ENCODE peak calls at places on chromosomes 1 and 21, in seven cellular contexts. One of them, this sample, is unnamed.
A peak's percentile ranks its signal among the peaks of the same experiment; 100 is the strongest.

GRCh38 chr1:184425449-184426277 is 38.8 kb downstream of the C1orf21 start:
- DNase-seq in CD8-positive, alpha-beta T cell: no peak
- DNase-seq in CD8-positive, alpha-beta memory T cell: no peak
- DNase-seq in tibial nerve: no peak
- DNase-seq in sigmoid colon: no peak
- DNase-seq in H9: no peak
- DNase-seq in CD4-positive, alpha-beta T cell: no peak
- DNase-seq in this sample: no peak

GRCh38 chr1:31062867-31063380 is 2.6 kb downstream of the PUM1 start:
- DNase-seq in CD8-positive, alpha-beta T cell: no peak
- DNase-seq in sigmoid colon: no peak
- DNase-seq in tibial nerve: no peak
- DNase-seq in CD4-positive, alpha-beta T cell: no peak
- DNase-seq in H9: no peak
- DNase-seq in CD8-positive, alpha-beta memory T cell: no peak
- DNase-seq in this sample: no peak

GRCh38 chr1:23376890-23377811 is 7.5 kb upstream of the ZNF436 start:
- DNase-seq in CD8-positive, alpha-beta memory T cell: no peak
- DNase-seq in sigmoid colon: peak; percentile 88
- DNase-seq in H9: no peak
- DNase-seq in CD8-positive, alpha-beta T cell: no peak
- DNase-seq in CD4-positive, alpha-beta T cell: no peak
- DNase-seq in tibial nerve: no peak
- DNase-seq in this sample: no peak

GRCh38 chr1:65958561-65959350 is 166.1 kb downstream of the PDE4B start:
- DNase-seq in CD8-positive, alpha-beta T cell: no peak
- DNase-seq in tibial nerve: no peak
- DNase-seq in CD4-positive, alpha-beta T cell: peak; percentile 5
- DNase-seq in sigmoid colon: no peak
- DNase-seq in H9: no peak
- DNase-seq in CD8-positive, alpha-beta memory T cell: peak; percentile 47
- DNase-seq in this sample: no peak

GRCh38 chr1:2548068-2548589 is 8.0 kb upstream of the TNFRSF14 start:
- DNase-seq in CD8-positive, alpha-beta T cell: peak; percentile 77
- DNase-seq in sigmoid colon: peak; percentile 91
- DNase-seq in H9: peak; percentile 91
- DNase-seq in CD4-positive, alpha-beta T cell: peak; percentile 71
- DNase-seq in CD8-positive, alpha-beta memory T cell: peak; percentile 77
- DNase-seq in tibial nerve: peak; percentile 77
- DNase-seq in this sample: peak; percentile 74

GRCh38 chr1:159214149-159214760 is 9.6 kb downstream of the ACKR1 start:
- DNase-seq in CD8-positive, alpha-beta T cell: peak; percentile 19
- DNase-seq in H9: peak; percentile 55
- DNase-seq in CD4-positive, alpha-beta T cell: no peak
- DNase-seq in CD8-positive, alpha-beta memory T cell: peak; percentile 16
- DNase-seq in sigmoid colon: no peak
- DNase-seq in tibial nerve: peak; percentile 41
- DNase-seq in this sample: no peak

GRCh38 chr1:177914603-177915002 is 55.3 kb downstream of the SEC16B start:
- DNase-seq in tibial nerve: no peak
- DNase-seq in CD8-positive, alpha-beta memory T cell: no peak
- DNase-seq in CD4-positive, alpha-beta T cell: no peak
- DNase-seq in CD8-positive, alpha-beta T cell: no peak
- DNase-seq in H9: no peak
- DNase-seq in sigmoid colon: no peak
- DNase-seq in this sample: no peak

GRCh38 chr1:209662879-209663327 is 10.7 kb upstream of the LAMB3 start:
- DNase-seq in H9: no peak
- DNase-seq in CD4-positive, alpha-beta T cell: no peak
- DNase-seq in CD8-positive, alpha-beta memory T cell: no peak
- DNase-seq in sigmoid colon: no peak
- DNase-seq in tibial nerve: no peak
- DNase-seq in CD8-positive, alpha-beta T cell: no peak
- DNase-seq in this sample: no peak

GRCh38 chr1:21865943-21866628 is 54.0 kb downstream of the LDLRAD2 start:
- DNase-seq in sigmoid colon: no peak
- DNase-seq in CD4-positive, alpha-beta T cell: no peak
- DNase-seq in H9: peak; percentile 74
- DNase-seq in CD8-positive, alpha-beta T cell: no peak
- DNase-seq in tibial nerve: no peak
- DNase-seq in CD8-positive, alpha-beta memory T cell: no peak
- DNase-seq in this sample: no peak

GRCh38 chr1:31239653-31240241 is at the start of gene NKAIN1:
- DNase-seq in CD4-positive, alpha-beta T cell: no peak
- DNase-seq in CD8-positive, alpha-beta T cell: no peak
- DNase-seq in CD8-positive, alpha-beta memory T cell: no peak
- DNase-seq in tibial nerve: no peak
- DNase-seq in H9: peak; percentile 69
- DNase-seq in sigmoid colon: peak; percentile 33
- DNase-seq in this sample: no peak

GRCh38 chr1:77281491-77282186 is at the start of gene AK5:
- DNase-seq in sigmoid colon: no peak
- DNase-seq in CD4-positive, alpha-beta T cell: peak; percentile 25
- DNase-seq in CD8-positive, alpha-beta memory T cell: peak; percentile 25
- DNase-seq in CD8-positive, alpha-beta T cell: peak; percentile 13
- DNase-seq in tibial nerve: no peak
- DNase-seq in H9: peak; percentile 53
- DNase-seq in this sample: peak; percentile 36

GRCh38 chr1:77671836-77672235 is 10.6 kb downstream of the ZZZ3 start:
- DNase-seq in tibial nerve: no peak
- DNase-seq in H9: no peak
- DNase-seq in CD4-positive, alpha-beta T cell: no peak
- DNase-seq in CD8-positive, alpha-beta memory T cell: no peak
- DNase-seq in sigmoid colon: no peak
- DNase-seq in CD8-positive, alpha-beta T cell: no peak
- DNase-seq in this sample: peak; percentile 6

GRCh38 chr1:173255214-173255813 is 48.2 kb upstream of the TNFSF4 start:
- DNase-seq in tibial nerve: peak; percentile 8
- DNase-seq in sigmoid colon: no peak
- DNase-seq in CD4-positive, alpha-beta T cell: no peak
- DNase-seq in CD8-positive, alpha-beta memory T cell: no peak
- DNase-seq in H9: no peak
- DNase-seq in CD8-positive, alpha-beta T cell: no peak
- DNase-seq in this sample: no peak

GRCh38 chr1:47444578-47445465 is 7.0 kb downstream of the FOXD2 start:
- DNase-seq in CD8-positive, alpha-beta memory T cell: peak; percentile 26
- DNase-seq in CD4-positive, alpha-beta T cell: no peak
- DNase-seq in tibial nerve: no peak
- DNase-seq in CD8-positive, alpha-beta T cell: no peak
- DNase-seq in sigmoid colon: no peak
- DNase-seq in H9: peak; percentile 62
- DNase-seq in this sample: no peak

GRCh38 chr1:156246762-156247459 is 945 bp downstream of the PAQR6 start:
- DNase-seq in sigmoid colon: peak; percentile 74
- DNase-seq in tibial nerve: no peak
- DNase-seq in CD8-positive, alpha-beta T cell: no peak
- DNase-seq in CD4-positive, alpha-beta T cell: no peak
- DNase-seq in CD8-positive, alpha-beta memory T cell: no peak
- DNase-seq in H9: no peak
- DNase-seq in this sample: no peak

GRCh38 chr1:15322648-15323350 is 75.8 kb downstream of the FHAD1 start:
- DNase-seq in CD4-positive, alpha-beta T cell: no peak
- DNase-seq in CD8-positive, alpha-beta T cell: no peak
- DNase-seq in sigmoid colon: no peak
- DNase-seq in H9: no peak
- DNase-seq in CD8-positive, alpha-beta memory T cell: no peak
- DNase-seq in tibial nerve: no peak
- DNase-seq in this sample: no peak

GRCh38 chr1:64006276-64007051 is 197.0 kb upstream of the UBE2U start:
- DNase-seq in CD8-positive, alpha-beta T cell: no peak
- DNase-seq in CD8-positive, alpha-beta memory T cell: no peak
- DNase-seq in CD4-positive, alpha-beta T cell: no peak
- DNase-seq in tibial nerve: no peak
- DNase-seq in sigmoid colon: no peak
- DNase-seq in H9: no peak
- DNase-seq in this sample: no peak

GRCh38 chr1:246564839-246565750 is 966 bp downstream of the TFB2M start:
- DNase-seq in H9: no peak
- DNase-seq in sigmoid colon: no peak
- DNase-seq in CD8-positive, alpha-beta memory T cell: no peak
- DNase-seq in tibial nerve: no peak
- DNase-seq in CD8-positive, alpha-beta T cell: no peak
- DNase-seq in CD4-positive, alpha-beta T cell: no peak
- DNase-seq in this sample: no peak

GRCh38 chr1:116311756-116312691 is 61.0 kb upstream of the ATP1A1 start:
- DNase-seq in CD4-positive, alpha-beta T cell: no peak
- DNase-seq in sigmoid colon: no peak
- DNase-seq in tibial nerve: no peak
- DNase-seq in H9: no peak
- DNase-seq in CD8-positive, alpha-beta T cell: no peak
- DNase-seq in CD8-positive, alpha-beta memory T cell: no peak
- DNase-seq in this sample: peak; percentile 57

GRCh38 chr1:76763678-76764077 is 103.6 kb upstream of the ST6GALNAC5 start:
- DNase-seq in CD8-positive, alpha-beta T cell: no peak
- DNase-seq in sigmoid colon: no peak
- DNase-seq in H9: no peak
- DNase-seq in CD4-positive, alpha-beta T cell: no peak
- DNase-seq in tibial nerve: no peak
- DNase-seq in CD8-positive, alpha-beta memory T cell: no peak
- DNase-seq in this sample: no peak

DNA sequence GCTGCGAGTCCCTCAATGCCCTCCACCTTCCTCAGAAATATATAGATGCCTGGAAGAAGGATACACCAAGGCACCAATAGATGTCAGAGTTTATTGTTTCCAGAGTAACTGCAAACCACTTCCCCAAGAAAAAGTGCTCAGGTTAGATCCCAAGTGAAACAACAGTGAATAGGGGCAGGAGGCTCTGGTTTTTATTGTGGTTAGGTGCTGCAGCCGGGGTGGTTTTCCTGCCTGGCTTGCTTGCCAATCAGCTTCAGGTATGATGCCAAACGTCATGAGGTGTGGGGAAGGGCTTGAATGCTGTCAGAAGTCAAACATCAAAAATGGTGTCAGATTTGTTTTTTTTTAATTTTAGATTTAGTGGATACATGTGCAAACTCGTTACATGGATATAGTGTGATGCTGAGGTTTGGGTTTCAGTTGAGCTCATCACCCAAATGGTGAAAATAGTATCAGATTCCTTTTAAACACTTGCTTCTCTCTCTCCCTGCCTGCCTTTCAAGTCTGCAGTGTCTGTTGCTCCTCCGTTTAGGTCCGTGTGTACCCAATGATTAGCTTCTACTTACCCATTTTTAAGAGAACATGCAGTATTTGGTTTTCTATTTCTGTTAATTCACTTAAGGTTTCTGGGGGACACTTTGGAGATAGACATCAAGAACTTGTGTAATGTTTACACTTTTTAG is 1317.0 kb downstream of the MRPL39 start:
- DNase-seq in tibial nerve: no peak
- DNase-seq in CD8-positive, alpha-beta memory T cell: peak; percentile 14
- DNase-seq in CD4-positive, alpha-beta T cell: peak; percentile 36
- DNase-seq in H9: no peak
- DNase-seq in sigmoid colon: no peak
- DNase-seq in CD8-positive, alpha-beta T cell: peak; percentile 4
- DNase-seq in this sample: no peak
- H3K27ac ChIP-seq in tibial nerve: no peak overlapping the region
- H3K27ac ChIP-seq in CD8-positive, alpha-beta memory T cell: no peak overlapping the region
- H3K27ac ChIP-seq in CD4-positive, alpha-beta T cell: no peak overlapping the region
- H3K27ac ChIP-seq in H9: no peak overlapping the region
- H3K27ac ChIP-seq in sigmoid colon: no peak overlapping the region
- H3K27ac ChIP-seq in CD8-positive, alpha-beta T cell: peak overlapping the region; percentile 33
- H3K27ac ChIP-seq in this sample: no peak overlapping the region

DNA sequence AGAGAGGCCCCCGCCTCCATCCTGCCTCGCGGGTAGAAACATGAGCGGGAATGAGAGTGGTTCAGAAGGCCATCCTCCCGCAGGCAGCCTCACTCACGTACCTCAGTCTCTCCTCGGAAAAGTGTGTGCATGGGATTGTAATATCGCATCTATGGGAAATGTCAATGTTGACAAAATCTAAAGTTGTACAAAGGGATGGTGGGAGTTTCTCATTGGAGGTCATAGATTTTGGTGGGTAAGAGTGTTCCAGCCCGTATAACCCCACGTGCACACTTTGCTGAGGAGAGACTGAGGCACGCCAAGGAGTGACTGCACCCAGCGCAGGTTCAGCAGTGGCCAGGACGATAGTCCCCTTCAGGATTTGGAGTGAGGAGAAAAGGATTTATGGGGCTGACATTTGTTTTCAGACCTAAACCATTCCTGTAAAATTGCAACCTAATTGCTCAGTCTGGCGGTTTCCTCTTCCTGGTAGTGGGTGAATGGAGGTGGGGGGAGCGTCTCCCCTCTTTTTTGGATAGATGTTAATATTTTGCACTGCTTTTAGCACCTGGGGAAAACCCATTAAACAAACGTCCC is 59.6 kb downstream of the GALNT2 start:
- DNase-seq in H9: no peak
- DNase-seq in sigmoid colon: no peak
- DNase-seq in CD8-positive, alpha-beta memory T cell: no peak
- DNase-seq in CD8-positive, alpha-beta T cell: no peak
- DNase-seq in CD4-positive, alpha-beta T cell: no peak
- DNase-seq in tibial nerve: no peak
- DNase-seq in this sample: no peak
- H3K27ac ChIP-seq in H9: no peak overlapping the region
- H3K27ac ChIP-seq in sigmoid colon: no peak overlapping the region
- H3K27ac ChIP-seq in CD8-positive, alpha-beta memory T cell: peak overlapping the region; percentile 45
- H3K27ac ChIP-seq in CD8-positive, alpha-beta T cell: no peak overlapping the region
- H3K27ac ChIP-seq in CD4-positive, alpha-beta T cell: no peak overlapping the region
- H3K27ac ChIP-seq in tibial nerve: peak overlapping the region; percentile 71
- H3K27ac ChIP-seq in this sample: no peak overlapping the region

DNA sequence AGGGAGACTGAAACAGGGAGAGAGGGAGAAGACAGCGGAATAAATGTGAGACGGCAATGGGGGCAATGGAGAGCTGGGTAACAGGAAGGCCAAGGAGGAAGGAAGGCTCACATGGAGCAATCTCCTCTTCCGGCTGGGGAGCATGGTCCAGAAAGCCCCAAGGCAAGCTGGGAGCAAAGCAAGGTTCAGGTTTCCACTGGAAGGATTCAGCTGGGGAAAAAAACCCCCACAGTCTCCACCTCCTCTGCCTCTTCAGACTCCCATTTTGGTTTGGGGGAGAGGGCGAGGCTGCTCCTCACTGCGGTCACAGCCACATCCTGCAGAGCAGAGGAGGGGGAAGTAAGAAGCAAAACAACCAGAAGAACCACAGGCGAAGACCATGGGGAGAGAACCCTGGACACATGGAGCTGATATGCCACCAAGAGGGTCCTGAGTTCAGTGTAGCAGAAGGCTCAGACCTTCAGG is 650 bp downstream of the TNFAIP8L2 start:
- DNase-seq in CD8-positive, alpha-beta T cell: peak; percentile 42
- DNase-seq in H9: no peak
- DNase-seq in tibial nerve: no peak
- DNase-seq in CD8-positive, alpha-beta memory T cell: peak; percentile 59
- DNase-seq in CD4-positive, alpha-beta T cell: peak; percentile 60
- DNase-seq in sigmoid colon: peak; percentile 59
- DNase-seq in this sample: no peak
- H3K27ac ChIP-seq in CD8-positive, alpha-beta T cell: peak overlapping the region; percentile 55
- H3K27ac ChIP-seq in H9: no peak overlapping the region
- H3K27ac ChIP-seq in tibial nerve: peak overlapping the region; percentile 1
- H3K27ac ChIP-seq in CD8-positive, alpha-beta memory T cell: peak overlapping the region; percentile 49
- H3K27ac ChIP-seq in CD4-positive, alpha-beta T cell: peak overlapping the region; percentile 70
- H3K27ac ChIP-seq in sigmoid colon: no peak overlapping the region
- H3K27ac ChIP-seq in this sample: peak overlapping the region; percentile 76

DNA sequence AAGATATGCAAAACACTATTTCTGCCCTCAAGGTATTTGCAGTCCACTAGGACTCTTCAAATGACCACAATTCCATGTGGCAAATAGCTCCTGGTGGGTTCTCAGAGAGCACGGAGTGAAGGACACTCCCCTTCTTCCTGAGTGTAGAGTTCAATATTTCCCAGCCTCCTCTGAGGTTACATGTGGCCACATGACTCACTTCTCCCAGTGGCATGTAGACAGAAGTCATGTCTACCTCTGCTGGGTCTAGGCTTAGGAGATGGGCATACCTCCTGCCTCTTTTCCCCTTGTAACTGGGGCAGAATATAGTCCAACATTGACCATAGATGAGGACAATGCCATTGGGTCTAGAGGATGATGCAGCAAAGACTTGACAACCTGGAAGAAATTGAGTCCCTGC is 191.4 kb downstream of the MIS18A start:
- DNase-seq in tibial nerve: no peak
- DNase-seq in H9: no peak
- DNase-seq in CD8-positive, alpha-beta memory T cell: no peak
- DNase-seq in CD4-positive, alpha-beta T cell: no peak
- DNase-seq in sigmoid colon: no peak
- DNase-seq in CD8-positive, alpha-beta T cell: no peak
- DNase-seq in this sample: no peak
- H3K27ac ChIP-seq in tibial nerve: no peak overlapping the region
- H3K27ac ChIP-seq in H9: no peak overlapping the region
- H3K27ac ChIP-seq in CD8-positive, alpha-beta memory T cell: no peak overlapping the region
- H3K27ac ChIP-seq in CD4-positive, alpha-beta T cell: no peak overlapping the region
- H3K27ac ChIP-seq in sigmoid colon: no peak overlapping the region
- H3K27ac ChIP-seq in CD8-positive, alpha-beta T cell: no peak overlapping the region
- H3K27ac ChIP-seq in this sample: no peak overlapping the region